ENCODE peak calls at places on chromosomes 1 and 21, in seven cellular contexts. L, W, J, P, E, O and S are unnamed samples. For H3K9me3, the result is how much of the 10 kb centered on the place peaks cover.

GRCh38 chr1:156276532-156276931 is 6.1 kb downstream of the SMG5 start:
- DNase-seq in L (no peak), W (no peak), P (no peak), O (no peak), J (no peak), E (no peak), S (no peak)

GRCh38 chr1:203627819-203628184 is 1.2 kb downstream of the ATP2B4 start:
- DNase-seq in L (no peak), P (no peak), J (no peak), E (peak), O (peak), W (no peak), S (no peak)

GRCh38 chr1:110337704-110338199 is 1.4 kb upstream of the RBM15 start:
- DNase-seq in L (no peak), W (peak), J (peak), E (peak), O (peak), P (peak), S (no peak)

GRCh38 chr1:32651461-32652073 is 559 bp downstream of the RBBP4 start:
- DNase-seq in L (no peak), O (no peak), W (no peak), E (no peak), J (no peak), P (no peak), S (no peak)

GRCh38 chr1:242402956-242403355 is 121.5 kb downstream of the PLD5 start:
- DNase-seq in W (no peak), L (no peak), P (no peak), J (no peak), E (no peak), O (no peak), S (no peak)

GRCh38 chr21:23977971-23978370 is 1629.3 kb downstream of the MRPL39 start:
- DNase-seq in E (no peak), L (no peak), J (no peak), W (no peak), O (no peak), P (no peak), S (no peak)

GRCh38 chr1:109931189-109931672 is 20.6 kb downstream of the CSF1 start:
- DNase-seq in O (no peak), W (peak), E (peak), P (peak), J (peak), L (no peak), S (peak)

GRCh38 chr1:179169616-179170467 is 59.6 kb downstream of the ABL2 start:
- DNase-seq in J (peak), P (no peak), O (no peak), W (no peak), L (no peak), E (no peak), S (no peak)

GRCh38 chr1:53321366-53321765 is 6.5 kb downstream of the LRP8 start:
- DNase-seq in W (no peak), P (peak), L (no peak), J (no peak), O (no peak), E (no peak), S (no peak)

GRCh38 chr1:216388558-216388957 is 34.7 kb downstream of the USH2A start:
- DNase-seq in P (peak), J (no peak), O (no peak), W (no peak), E (no peak), L (no peak), S (peak)

GRCh38 chr1:22330092-22330762 is 121.4 kb upstream of the ZBTB40 start:
- DNase-seq in J (no peak), L (no peak), O (no peak), P (peak), W (no peak), E (peak), S (no peak)

GRCh38 chr1:28190337-28190979 is 14.0 kb upstream of the PTAFR start:
- DNase-seq in E (no peak), O (no peak), P (no peak), J (peak), L (no peak), W (no peak), S (no peak)

GRCh38 chr1:116161390-116161789 is 50.2 kb downstream of the MAB21L3 start:
- DNase-seq in P (no peak), L (no peak), J (no peak), O (no peak), W (no peak), E (no peak), S (no peak)

GRCh38 chr21:36973986-36974850 is 7.7 kb upstream of the HLCS start:
- DNase-seq in W (no peak), J (no peak), P (no peak), E (no peak), O (no peak), L (no peak), S (no peak)

GRCh38 chr21:35178812-35179211 is 129.7 kb upstream of the RUNX1 start:
- DNase-seq in L (no peak), W (no peak), P (no peak), E (no peak), J (no peak), O (no peak), S (no peak)

GRCh38 chr1:218698181-218698580 is 353.0 kb downstream of the TGFB2 start:
- DNase-seq in O (no peak), P (no peak), L (no peak), W (no peak), J (no peak), E (no peak), S (no peak)

GRCh38 chr1:24107462-24108225 is 4.3 kb downstream of the MYOM3 start:
- DNase-seq in E (no peak), W (no peak), P (no peak), O (no peak), J (no peak), L (no peak), S (no peak)

GRCh38 chr1:228830185-228830953 is 95.1 kb downstream of the RHOU start:
- DNase-seq in L (no peak), J (no peak), E (peak), P (peak), O (no peak), W (peak), S (no peak)

GRCh38 chr1:201254625-201255469 is 28.5 kb upstream of the PKP1 start:
- DNase-seq in L (no peak), O (peak), P (peak), W (peak), J (no peak), E (no peak), S (peak)

GRCh38 chr1:205261946-205262668 is 34.4 kb downstream of the TMCC2 start:
- DNase-seq in E (no peak), P (no peak), W (no peak), J (no peak), L (no peak), O (no peak), S (no peak)

GRCh38 chr1:27671964-27672749 is at the start of gene IFI6:
- DNase-seq in E (peak), P (peak), O (peak), W (peak), J (peak), L (no peak), S (peak)

GRCh38 chr1:48675251-48675650 is 101.4 kb downstream of the BEND5 start:
- DNase-seq in J (no peak), E (no peak), O (no peak), L (no peak), W (no peak), P (no peak), S (no peak)

GRCh38 chr1:16257968-16258367 is 21.0 kb upstream of the CPLANE2 start:
- DNase-seq in E (no peak), W (no peak), P (no peak), L (no peak), J (no peak), O (no peak), S (no peak)

GRCh38 chr1:48031676-48032075 is 34.5 kb upstream of the TRABD2B start:
- DNase-seq in P (peak), J (no peak), O (no peak), L (no peak), E (no peak), W (no peak), S (no peak)

GRCh38 chr1:183480971-183481431 is 8.7 kb downstream of the SMG7 start:
- DNase-seq in W (no peak), E (no peak), L (no peak), J (peak), P (no peak), O (no peak), S (no peak)

GRCh38 chr1:183483224-183483623 is 10.9 kb downstream of the SMG7 start:
- DNase-seq in W (no peak), L (no peak), J (no peak), P (no peak), E (no peak), O (no peak), S (no peak)

GRCh38 chr1:183473286-183473536 is 912 bp downstream of the SMG7 start:
- DNase-seq in L (no peak), J (no peak), P (no peak), O (no peak), E (no peak), W (no peak), S (no peak)

GRCh38 chr1:183476081-183476480 is 3.8 kb downstream of the SMG7 start:
- DNase-seq in O (no peak), E (no peak), P (no peak), L (no peak), W (no peak), J (no peak), S (no peak)

DNA sequence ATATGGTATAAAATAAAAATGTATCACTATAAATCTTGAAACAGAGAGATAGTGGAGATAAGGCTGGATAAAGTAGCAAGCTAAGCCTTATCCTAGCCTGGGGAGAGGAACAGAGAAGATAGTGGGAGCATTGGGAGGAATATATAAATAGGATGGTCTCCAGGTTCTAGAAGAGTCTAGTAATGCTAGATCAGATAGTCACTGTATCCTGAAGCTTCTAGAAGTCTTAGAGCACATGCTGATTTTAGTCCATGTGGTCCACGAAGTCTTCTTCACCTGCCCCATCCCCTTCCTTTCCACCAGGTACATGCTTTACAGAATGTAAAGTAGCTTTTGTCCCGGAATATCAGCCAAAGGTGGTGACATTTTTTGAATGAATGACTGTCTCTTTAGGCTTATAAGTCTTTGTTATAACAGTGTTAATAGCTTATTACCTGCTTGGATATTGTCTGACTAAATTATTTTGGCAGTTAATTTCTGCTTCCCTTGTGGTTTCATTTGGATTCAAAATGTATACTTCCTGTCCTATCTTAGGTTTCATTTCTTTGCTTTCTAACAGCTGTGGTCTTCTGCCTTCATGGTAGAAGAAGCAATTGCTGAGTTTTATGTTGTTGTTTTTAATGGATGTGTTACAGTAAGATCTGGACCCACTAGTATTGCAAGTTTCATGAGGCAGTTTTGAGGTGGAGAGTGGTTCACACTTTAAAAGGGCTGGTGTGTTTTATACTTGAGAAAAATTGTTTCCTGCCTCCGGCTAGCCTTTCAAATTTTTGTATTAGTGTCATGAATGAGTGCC is 5.9 kb downstream of the SMG7 start:
- DNase-seq in P (no peak), L (no peak), W (no peak), J (no peak), E (no peak), O (no peak), S (no peak)
- H3K9me3 ChIP-seq in P (under half), L (under half), W (under half), J (under half), E (under half), O (under half), S (under half)

DNA sequence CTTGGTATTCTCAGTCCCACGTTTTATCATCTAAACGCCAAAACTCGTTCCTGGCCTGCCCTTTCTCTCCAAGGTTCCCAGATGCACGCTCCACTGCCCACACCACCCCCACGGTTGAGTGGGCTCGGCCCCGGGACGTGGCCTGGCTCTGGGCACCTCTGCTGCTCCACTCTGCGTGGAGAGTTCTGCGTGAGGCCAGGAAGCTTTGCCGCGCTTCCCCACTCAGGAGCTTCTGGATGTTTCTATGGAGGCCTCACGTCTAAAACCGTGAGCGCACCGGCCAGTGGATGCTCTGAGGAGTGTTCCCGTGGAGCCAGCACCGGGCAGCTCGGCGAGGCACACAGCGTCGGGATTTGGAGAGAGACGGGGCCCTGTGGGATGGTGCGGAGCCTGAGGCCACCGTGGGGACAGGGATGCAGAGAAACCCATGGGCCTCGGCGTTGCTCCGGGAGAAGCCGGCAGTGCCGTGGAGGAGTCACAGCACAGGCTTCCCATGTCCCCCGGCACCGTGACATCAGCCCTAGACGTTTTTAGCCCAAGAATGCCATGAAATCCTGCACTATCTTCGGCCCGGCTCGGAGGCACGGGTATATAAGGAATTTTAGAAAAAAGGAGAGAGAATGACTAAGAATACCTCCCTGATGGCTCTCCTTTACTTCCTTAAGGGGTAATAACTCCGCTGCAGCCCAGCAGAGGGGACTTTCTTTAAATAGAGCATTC is 125.9 kb downstream of the PRDM16 start:
- DNase-seq in E (no peak), J (no peak), W (no peak), P (no peak), O (no peak), L (no peak), S (no peak)
- H3K9me3 ChIP-seq in E (under half), J (under half), W (under half), P (under half), O (under half), L (under half), S (under half)

DNA sequence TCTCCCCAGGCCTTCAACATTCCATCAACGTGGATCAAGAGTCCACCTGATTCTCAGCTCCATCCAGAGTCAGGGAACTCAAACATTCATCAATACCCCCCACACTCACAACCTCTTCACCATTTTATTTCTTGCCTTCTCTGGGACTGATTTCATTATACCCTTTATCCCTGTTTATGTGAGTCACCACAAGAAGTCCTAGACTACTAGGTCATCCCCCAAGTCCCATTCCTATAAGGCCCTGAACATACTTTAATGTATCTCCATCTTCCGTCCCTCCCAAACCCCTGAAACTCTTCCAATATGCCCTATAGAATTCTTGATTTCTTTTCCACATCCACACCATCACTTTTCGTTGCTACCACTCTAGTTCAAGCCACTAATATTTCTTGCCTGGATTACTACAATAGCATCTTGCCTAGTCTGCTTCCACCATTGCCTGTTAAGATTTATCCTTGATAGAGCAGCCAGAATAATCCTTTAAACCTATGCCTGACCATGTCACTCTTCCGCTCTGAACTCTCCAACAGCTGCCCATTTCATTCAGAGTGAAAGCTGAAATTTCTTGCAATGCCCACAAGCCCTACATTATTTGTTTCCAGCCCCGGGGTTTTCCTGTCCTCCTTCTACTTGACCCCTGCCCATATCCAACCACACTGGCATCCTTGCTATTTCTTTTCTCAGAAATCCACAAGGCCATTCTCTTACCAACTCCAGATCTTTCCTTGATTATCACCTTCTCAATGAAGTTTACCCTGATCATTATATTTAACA is 9.4 kb upstream of the SAMD13 start:
- DNase-seq in E (no peak), W (no peak), L (no peak), P (no peak), J (no peak), O (no peak), S (no peak)
- H3K9me3 ChIP-seq in E (under half), W (under half), L (under half), P (under half), J (under half), O (under half), S (under half)

GRCh38 chr1:226893936-226894335 is 23.5 kb downstream of the PSEN2 start:
- DNase-seq in O (no peak), E (no peak), J (no peak), P (no peak), W (no peak), L (no peak), S (no peak)
- H3K9me3 ChIP-seq in O (under half), E (under half), J (under half), P (under half), W (under half), L (under half), S (under half)

DNA sequence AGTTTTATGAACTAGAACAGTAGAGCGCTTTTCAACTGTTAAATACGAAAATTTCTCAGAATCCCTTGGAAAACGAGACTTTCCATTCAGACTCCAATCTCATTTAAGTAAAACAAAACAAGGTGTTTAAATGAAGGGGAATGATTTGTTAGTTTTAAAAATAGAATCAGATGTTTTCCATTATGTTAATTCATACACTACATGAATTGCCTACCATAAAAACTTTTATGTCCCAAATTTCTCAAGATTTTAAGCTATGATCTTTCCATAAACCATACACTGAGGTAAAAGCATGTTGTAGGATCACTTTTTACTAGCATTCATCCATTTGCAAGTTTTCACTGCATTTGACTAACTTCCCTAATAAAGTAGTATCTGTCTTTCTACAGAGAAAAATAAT is 180.3 kb upstream of the ZP4 start:
- DNase-seq in J (no peak), O (no peak), P (no peak), E (no peak), W (no peak), L (no peak), S (no peak)
- H3K9me3 ChIP-seq in J (under half), O (under half), P (under half), E (under half), W (under half), L (under half), S (under half)

GRCh38 chr1:4692437-4692836 is 38.0 kb downstream of the AJAP1 start:
- DNase-seq in E (no peak), W (no peak), O (no peak), J (no peak), L (no peak), P (no peak), S (no peak)

GRCh38 chr1:4689941-4690635 is 35.7 kb downstream of the AJAP1 start:
- DNase-seq in L (no peak), P (no peak), J (no peak), O (no peak), W (no peak), E (no peak), S (no peak)

GRCh38 chr1:4691766-4692405 is 37.5 kb downstream of the AJAP1 start:
- DNase-seq in O (no peak), W (no peak), P (no peak), L (no peak), E (no peak), J (no peak), S (no peak)

GRCh38 chr1:4689271-4689935 is 35.0 kb downstream of the AJAP1 start:
- DNase-seq in E (no peak), P (no peak), W (no peak), O (no peak), L (no peak), J (no peak), S (no peak)

DNA sequence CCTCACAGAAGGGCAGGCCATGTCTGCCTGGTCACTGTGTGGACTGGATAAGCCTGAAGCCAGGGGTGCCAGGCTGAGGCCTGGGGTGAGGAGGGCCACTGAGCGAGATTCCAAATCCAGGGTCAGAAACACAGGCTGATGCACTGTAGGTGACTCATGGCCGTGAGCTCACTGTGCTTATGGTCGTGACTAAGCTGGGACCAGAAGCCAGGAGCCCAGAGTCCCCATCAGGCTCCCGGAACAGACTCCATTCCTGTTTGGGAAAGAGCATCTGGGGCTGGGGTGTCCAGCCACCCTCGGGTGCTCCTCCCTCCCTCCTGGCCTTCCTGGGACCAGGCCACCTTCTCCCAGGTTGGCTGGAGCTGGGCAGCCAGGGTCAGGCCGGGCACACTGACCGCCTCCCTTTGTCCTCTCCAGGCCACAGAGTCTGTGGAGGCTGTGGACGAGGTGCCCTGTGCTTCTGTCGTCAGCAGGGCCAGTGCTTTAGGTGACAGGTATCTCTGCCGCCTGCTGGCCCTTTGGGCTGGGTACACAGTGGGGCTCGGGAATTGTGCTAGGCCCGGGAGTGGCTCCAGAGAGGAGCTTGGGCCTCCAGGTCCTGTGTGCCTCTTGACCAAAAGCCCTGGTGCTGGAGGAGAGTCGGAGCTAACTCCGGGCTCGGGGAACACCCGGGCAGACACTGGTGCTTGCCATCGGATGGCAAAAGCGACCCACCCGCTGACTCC is 36.7 kb downstream of the AJAP1 start:
- DNase-seq in L (no peak), J (no peak), O (no peak), W (no peak), P (no peak), E (no peak), S (no peak)
- H3K9me3 ChIP-seq in L (under half), J (under half), O (under half), W (under half), P (under half), E (under half), S (under half)

GRCh38 chr1:248697907-248698306 is 4.7 kb downstream of the OR14I1 start:
- DNase-seq in L (no peak), P (no peak), J (no peak), W (no peak), O (no peak), E (no peak), S (no peak)
- H3K9me3 ChIP-seq in L (under half), P (half or more), J (under half), W (under half), O (under half), E (under half), S (half or more)